ENCODE peak calls at places on chromosomes 1 and 21, in eight cellular contexts. One of them, this sample, is unnamed. For H3K9me3, the result is how much of the 10 kb centered on the place peaks cover.

GRCh38 chr1:223204424-223204823 is 61.4 kb upstream of the TLR5 start:
- DNase-seq in SK-N-SH: no peak
- DNase-seq in tibial nerve: no peak
- DNase-seq in ovary: no peak
- DNase-seq in CD8-positive, alpha-beta memory T cell: no peak
- DNase-seq in uterus: no peak
- DNase-seq in MM.1S: no peak
- DNase-seq in Caco-2: no peak
- DNase-seq in this sample: no peak

GRCh38 chr1:86848654-86849053 is 65.3 kb downstream of the SELENOF start:
- DNase-seq in SK-N-SH: no peak
- DNase-seq in tibial nerve: no peak
- DNase-seq in ovary: no peak
- DNase-seq in CD8-positive, alpha-beta memory T cell: no peak
- DNase-seq in uterus: no peak
- DNase-seq in MM.1S: no peak
- DNase-seq in Caco-2: no peak
- DNase-seq in this sample: no peak

GRCh38 chr1:185956881-185957280 is 222.7 kb downstream of the HMCN1 start:
- DNase-seq in SK-N-SH: no peak
- DNase-seq in tibial nerve: no peak
- DNase-seq in ovary: no peak
- DNase-seq in CD8-positive, alpha-beta memory T cell: no peak
- DNase-seq in uterus: no peak
- DNase-seq in MM.1S: no peak
- DNase-seq in Caco-2: no peak
- DNase-seq in this sample: no peak

GRCh38 chr1:56469640-56470371 is 109.6 kb downstream of the PLPP3 start:
- DNase-seq in SK-N-SH: no peak
- DNase-seq in tibial nerve: no peak
- DNase-seq in ovary: no peak
- DNase-seq in CD8-positive, alpha-beta memory T cell: no peak
- DNase-seq in uterus: no peak
- DNase-seq in MM.1S: no peak
- DNase-seq in Caco-2: no peak
- DNase-seq in this sample: no peak

GRCh38 chr1:1170215-1170890 is 3.3 kb upstream of the TTLL10 start:
- DNase-seq in SK-N-SH: no peak
- DNase-seq in tibial nerve: no peak
- DNase-seq in ovary: no peak
- DNase-seq in CD8-positive, alpha-beta memory T cell: no peak
- DNase-seq in uterus: no peak
- DNase-seq in MM.1S: no peak
- DNase-seq in Caco-2: peak
- DNase-seq in this sample: no peak

GRCh38 chr1:245418029-245418428 is 263.2 kb downstream of the KIF26B start:
- DNase-seq in SK-N-SH: no peak
- DNase-seq in tibial nerve: no peak
- DNase-seq in ovary: no peak
- DNase-seq in CD8-positive, alpha-beta memory T cell: no peak
- DNase-seq in uterus: no peak
- DNase-seq in MM.1S: no peak
- DNase-seq in Caco-2: no peak
- DNase-seq in this sample: no peak

GRCh38 chr1:58852731-58853485 is 69.1 kb upstream of the JUN start:
- DNase-seq in SK-N-SH: no peak
- DNase-seq in tibial nerve: no peak
- DNase-seq in ovary: no peak
- DNase-seq in CD8-positive, alpha-beta memory T cell: no peak
- DNase-seq in uterus: no peak
- DNase-seq in MM.1S: no peak
- DNase-seq in Caco-2: no peak
- DNase-seq in this sample: no peak

GRCh38 chr1:175148068-175148467 is 44.5 kb downstream of the KIAA0040 start:
- DNase-seq in SK-N-SH: no peak
- DNase-seq in tibial nerve: no peak
- DNase-seq in ovary: no peak
- DNase-seq in CD8-positive, alpha-beta memory T cell: no peak
- DNase-seq in uterus: no peak
- DNase-seq in MM.1S: no peak
- DNase-seq in Caco-2: no peak
- DNase-seq in this sample: no peak

GRCh38 chr1:89974701-89975470 is 20.0 kb upstream of the ZNF326 start:
- DNase-seq in SK-N-SH: no peak
- DNase-seq in tibial nerve: no peak
- DNase-seq in ovary: peak
- DNase-seq in CD8-positive, alpha-beta memory T cell: no peak
- DNase-seq in uterus: no peak
- DNase-seq in MM.1S: no peak
- DNase-seq in Caco-2: no peak
- DNase-seq in this sample: no peak

GRCh38 chr1:193537266-193538003 is 351.0 kb upstream of the B3GALT2 start:
- DNase-seq in SK-N-SH: no peak
- DNase-seq in tibial nerve: no peak
- DNase-seq in ovary: no peak
- DNase-seq in CD8-positive, alpha-beta memory T cell: no peak
- DNase-seq in uterus: no peak
- DNase-seq in MM.1S: peak
- DNase-seq in Caco-2: no peak
- DNase-seq in this sample: no peak

DNA sequence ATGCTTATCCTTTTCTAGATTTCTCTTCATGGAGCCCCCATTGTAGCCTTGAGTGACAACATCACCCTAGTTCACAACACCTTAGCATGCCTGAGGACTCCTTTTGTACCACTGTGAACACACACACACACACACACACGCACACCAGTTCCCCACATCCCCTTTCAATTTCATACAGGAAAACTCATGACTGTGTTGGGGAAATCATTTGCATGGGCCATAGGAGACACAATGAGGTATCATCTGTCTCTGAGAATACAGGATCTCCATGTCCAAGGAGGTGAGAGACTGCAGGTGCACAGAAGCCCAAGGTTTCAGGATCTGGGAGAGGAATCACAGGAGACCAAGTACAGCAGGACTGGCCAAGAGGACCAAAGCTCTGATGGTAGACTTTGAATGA is 119.7 kb downstream of the TPTE start:
- DNase-seq in SK-N-SH: no peak
- DNase-seq in tibial nerve: no peak
- DNase-seq in ovary: no peak
- DNase-seq in CD8-positive, alpha-beta memory T cell: no peak
- DNase-seq in uterus: no peak
- DNase-seq in MM.1S: peak
- DNase-seq in Caco-2: no peak
- DNase-seq in this sample: no peak
- H3K9me3 ChIP-seq in SK-N-SH: under half
- H3K9me3 ChIP-seq in tibial nerve: under half
- H3K9me3 ChIP-seq in ovary: under half
- H3K9me3 ChIP-seq in CD8-positive, alpha-beta memory T cell: under half
- H3K9me3 ChIP-seq in uterus: under half
- H3K9me3 ChIP-seq in MM.1S: under half
- H3K9me3 ChIP-seq in Caco-2: under half
- H3K9me3 ChIP-seq in this sample: under half

DNA sequence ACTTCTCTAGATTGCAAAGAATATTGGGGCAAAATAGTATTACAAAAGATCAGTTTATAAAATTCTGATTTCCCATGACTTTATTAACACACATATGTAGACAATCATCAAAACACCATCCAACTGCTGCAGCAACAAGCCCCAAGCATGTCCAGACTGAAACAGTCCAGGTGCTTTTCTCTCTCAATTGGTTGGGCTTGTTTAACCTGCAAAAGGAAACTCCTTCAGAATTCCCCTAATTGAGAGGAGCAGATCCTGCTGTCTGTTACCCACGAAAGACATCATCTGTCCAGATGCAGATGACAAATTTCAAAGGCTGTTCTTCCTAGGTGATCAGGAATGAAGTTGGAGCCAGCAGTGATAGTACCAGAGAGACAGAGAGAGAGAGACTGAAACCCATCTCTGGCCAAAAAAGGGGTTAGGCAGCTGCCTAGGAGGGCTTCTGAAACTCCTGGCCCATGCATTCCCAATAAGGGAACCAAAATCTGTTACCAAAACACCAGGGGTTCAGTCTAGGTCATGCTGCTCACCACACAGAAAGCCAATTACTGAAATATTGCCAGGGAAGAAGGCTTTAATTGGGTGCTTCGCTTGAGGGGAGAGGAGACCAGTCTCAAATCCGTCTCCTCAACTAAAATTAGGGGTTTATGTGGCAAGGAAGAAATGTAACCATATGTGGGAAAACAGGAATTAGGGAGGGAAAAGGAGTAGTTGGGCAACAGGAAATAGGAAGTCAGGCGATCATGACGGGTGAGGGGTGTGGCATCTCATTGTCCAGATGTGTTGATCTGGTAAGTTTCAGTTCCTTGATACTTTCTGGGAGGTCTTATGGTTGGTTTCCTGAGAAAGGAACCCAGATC is 34.7 kb upstream of the RGL1 start:
- DNase-seq in SK-N-SH: no peak
- DNase-seq in tibial nerve: no peak
- DNase-seq in ovary: no peak
- DNase-seq in CD8-positive, alpha-beta memory T cell: no peak
- DNase-seq in uterus: no peak
- DNase-seq in MM.1S: no peak
- DNase-seq in Caco-2: no peak
- DNase-seq in this sample: no peak
- H3K9me3 ChIP-seq in SK-N-SH: under half
- H3K9me3 ChIP-seq in tibial nerve: under half
- H3K9me3 ChIP-seq in ovary: under half
- H3K9me3 ChIP-seq in CD8-positive, alpha-beta memory T cell: under half
- H3K9me3 ChIP-seq in uterus: under half
- H3K9me3 ChIP-seq in MM.1S: under half
- H3K9me3 ChIP-seq in Caco-2: under half
- H3K9me3 ChIP-seq in this sample: under half

GRCh38 chr1:247070645-247071044 is 8.0 kb downstream of the ZNF670 start:
- DNase-seq in SK-N-SH: no peak
- DNase-seq in tibial nerve: no peak
- DNase-seq in ovary: no peak
- DNase-seq in CD8-positive, alpha-beta memory T cell: no peak
- DNase-seq in uterus: no peak
- DNase-seq in MM.1S: no peak
- DNase-seq in Caco-2: no peak
- DNase-seq in this sample: no peak
- H3K9me3 ChIP-seq in SK-N-SH: under half
- H3K9me3 ChIP-seq in tibial nerve: under half
- H3K9me3 ChIP-seq in ovary: under half
- H3K9me3 ChIP-seq in CD8-positive, alpha-beta memory T cell: under half
- H3K9me3 ChIP-seq in uterus: under half
- H3K9me3 ChIP-seq in MM.1S: under half
- H3K9me3 ChIP-seq in Caco-2: under half
- H3K9me3 ChIP-seq in this sample: under half

DNA sequence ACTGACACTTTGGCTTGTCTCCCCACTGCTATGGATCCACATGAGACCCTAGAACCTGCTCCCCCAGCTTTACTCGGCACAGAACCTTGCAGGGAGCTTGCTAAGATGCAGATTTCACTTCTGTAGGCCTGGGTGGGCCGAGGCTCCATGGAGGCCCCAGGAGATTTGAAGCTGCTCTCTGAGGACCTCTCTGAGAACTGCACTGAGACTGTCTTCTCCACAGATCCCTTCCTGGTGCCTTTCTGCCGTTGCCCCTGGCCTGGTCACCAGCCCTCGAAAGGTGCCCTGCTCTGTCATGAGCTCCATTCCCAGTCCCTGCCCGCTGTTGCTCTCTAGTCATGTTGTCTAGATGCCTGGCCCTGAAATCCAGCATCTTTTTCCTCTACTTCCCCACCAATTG is 588.4 kb downstream of the AJAP1 start:
- DNase-seq in SK-N-SH: no peak
- DNase-seq in tibial nerve: no peak
- DNase-seq in ovary: no peak
- DNase-seq in CD8-positive, alpha-beta memory T cell: no peak
- DNase-seq in uterus: no peak
- DNase-seq in MM.1S: no peak
- DNase-seq in Caco-2: no peak
- DNase-seq in this sample: no peak
- H3K9me3 ChIP-seq in SK-N-SH: under half
- H3K9me3 ChIP-seq in tibial nerve: under half
- H3K9me3 ChIP-seq in ovary: under half
- H3K9me3 ChIP-seq in CD8-positive, alpha-beta memory T cell: under half
- H3K9me3 ChIP-seq in uterus: under half
- H3K9me3 ChIP-seq in MM.1S: under half
- H3K9me3 ChIP-seq in Caco-2: under half
- H3K9me3 ChIP-seq in this sample: under half

GRCh38 chr1:242839101-242839500 is 314.6 kb upstream of the PLD5 start:
- DNase-seq in SK-N-SH: no peak
- DNase-seq in tibial nerve: no peak
- DNase-seq in ovary: no peak
- DNase-seq in CD8-positive, alpha-beta memory T cell: no peak
- DNase-seq in uterus: no peak
- DNase-seq in MM.1S: no peak
- DNase-seq in Caco-2: no peak
- DNase-seq in this sample: no peak
- H3K9me3 ChIP-seq in SK-N-SH: under half
- H3K9me3 ChIP-seq in tibial nerve: under half
- H3K9me3 ChIP-seq in ovary: under half
- H3K9me3 ChIP-seq in CD8-positive, alpha-beta memory T cell: under half
- H3K9me3 ChIP-seq in uterus: under half
- H3K9me3 ChIP-seq in MM.1S: under half
- H3K9me3 ChIP-seq in Caco-2: under half
- H3K9me3 ChIP-seq in this sample: under half

GRCh38 chr1:247193958-247194357 is 22.1 kb upstream of the ZNF124 start:
- DNase-seq in SK-N-SH: no peak
- DNase-seq in tibial nerve: no peak
- DNase-seq in ovary: no peak
- DNase-seq in CD8-positive, alpha-beta memory T cell: no peak
- DNase-seq in uterus: no peak
- DNase-seq in MM.1S: no peak
- DNase-seq in Caco-2: no peak
- DNase-seq in this sample: no peak

GRCh38 chr1:247184254-247184653 is 12.4 kb upstream of the ZNF124 start:
- DNase-seq in SK-N-SH: no peak
- DNase-seq in tibial nerve: no peak
- DNase-seq in ovary: no peak
- DNase-seq in CD8-positive, alpha-beta memory T cell: no peak
- DNase-seq in uterus: no peak
- DNase-seq in MM.1S: no peak
- DNase-seq in Caco-2: no peak
- DNase-seq in this sample: no peak

GRCh38 chr1:247189981-247190798 is 18.4 kb upstream of the ZNF124 start:
- DNase-seq in SK-N-SH: no peak
- DNase-seq in tibial nerve: no peak
- DNase-seq in ovary: no peak
- DNase-seq in CD8-positive, alpha-beta memory T cell: no peak
- DNase-seq in uterus: no peak
- DNase-seq in MM.1S: no peak
- DNase-seq in Caco-2: no peak
- DNase-seq in this sample: no peak
- H3K9me3 ChIP-seq in SK-N-SH: half or more
- H3K9me3 ChIP-seq in tibial nerve: half or more
- H3K9me3 ChIP-seq in ovary: under half
- H3K9me3 ChIP-seq in CD8-positive, alpha-beta memory T cell: under half
- H3K9me3 ChIP-seq in uterus: under half
- H3K9me3 ChIP-seq in MM.1S: under half
- H3K9me3 ChIP-seq in Caco-2: half or more
- H3K9me3 ChIP-seq in this sample: under half

DNA sequence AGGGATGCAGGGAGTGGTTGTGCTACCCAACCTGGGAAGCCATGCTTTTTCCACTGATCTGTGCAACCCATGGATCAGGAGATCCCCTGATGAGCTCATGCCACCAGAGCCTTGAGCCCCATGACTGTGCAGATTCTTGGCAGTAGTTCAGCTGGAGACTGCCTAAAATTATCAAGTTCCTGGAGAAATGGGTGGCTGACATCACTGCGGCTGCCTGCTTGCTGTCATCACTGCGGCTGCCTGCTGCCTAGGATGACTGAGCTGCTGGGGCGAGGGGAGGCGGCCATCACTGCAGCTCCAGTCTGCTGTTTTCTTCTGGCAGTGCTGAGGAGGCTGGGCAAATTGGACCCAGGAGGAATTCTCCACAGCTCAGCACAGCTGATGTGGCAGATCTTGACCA is 159.2 kb downstream of the AGBL4 start:
- DNase-seq in SK-N-SH: no peak
- DNase-seq in tibial nerve: no peak
- DNase-seq in ovary: no peak
- DNase-seq in CD8-positive, alpha-beta memory T cell: no peak
- DNase-seq in uterus: no peak
- DNase-seq in MM.1S: no peak
- DNase-seq in Caco-2: no peak
- DNase-seq in this sample: no peak
- H3K9me3 ChIP-seq in SK-N-SH: under half
- H3K9me3 ChIP-seq in tibial nerve: under half
- H3K9me3 ChIP-seq in ovary: under half
- H3K9me3 ChIP-seq in CD8-positive, alpha-beta memory T cell: under half
- H3K9me3 ChIP-seq in uterus: under half
- H3K9me3 ChIP-seq in MM.1S: under half
- H3K9me3 ChIP-seq in Caco-2: under half
- H3K9me3 ChIP-seq in this sample: under half

This sample was measured in aorta.